ENCODE peak calls at places on chromosomes 6 and 20, in seven cellular contexts. P, D, E, H, K, Z and Q are unnamed samples.
A peak's percentile ranks its signal among the peaks of the same experiment; 100 is the strongest.

GRCh38 chr6:127486934-127487333 is 27.7 kb upstream of the KIAA0408 start:
- DNase-seq in Z (no peak), P (no peak), D (no peak), H (no peak), K (no peak), E (no peak), Q (no peak)

GRCh38 chr20:32333988-32334885 is 23.9 kb upstream of the ASXL1 start:
- DNase-seq in E (no peak), H (no peak), K (peak; percentile 52), Z (peak; percentile 35), P (no peak), D (peak; percentile 67), Q (no peak)

GRCh38 chr6:33433001-33433559 is 13.2 kb downstream of the SYNGAP1 start:
- DNase-seq in D (no peak), P (no peak), Z (no peak), H (no peak), K (no peak), E (no peak), Q (no peak)

GRCh38 chr6:322205-322930 is 30.1 kb downstream of the DUSP22 start:
- DNase-seq in P (no peak), Z (no peak), K (no peak), H (no peak), E (no peak), D (no peak), Q (no peak)

GRCh38 chr20:11445161-11445560 is 472.5 kb upstream of the BTBD3 start:
- DNase-seq in Z (no peak), K (no peak), D (no peak), E (no peak), P (no peak), H (no peak), Q (no peak)

GRCh38 chr20:19827818-19828217 is 69.8 kb downstream of the RIN2 start:
- DNase-seq in P (no peak), D (no peak), Z (no peak), K (no peak), H (no peak), E (no peak), Q (no peak)

GRCh38 chr6:115591973-115592486 is 468.7 kb downstream of the FRK start:
- DNase-seq in E (no peak), H (no peak), K (no peak), P (no peak), Z (no peak), D (no peak), Q (no peak)

GRCh38 chr6:113820751-113821150 is 36.4 kb upstream of the MARCKS start:
- DNase-seq in E (no peak), Z (no peak), P (no peak), K (no peak), H (no peak), D (peak; percentile 21), Q (no peak)